ENCODE peak calls at places on chromosomes 6 and 20, in nine cellular contexts. Q is AG10803; E is amniotic stem cell; P is naive thymus-derived CD4-positive, alpha-beta T cell; T is neural crest cell; V is stimulated activated CD4-positive, alpha-beta T cell treated with anti-CD3 and anti-CD28 coated beads, Interleukin-15, amount 100 ng/mL, for 1 hour; G is IMR-90; D is WTC11; K is GM04503. A is an unnamed sample.

GRCh38 chr20:1945134-1945618 is 48.7 kb downstream of the PDYN start:
- DNase-seq in K (no peak), D (no peak), T (no peak), G (no peak), V (no peak), Q (peak; percentile 79), E (no peak), P (no peak), A (no peak)

GRCh38 chr6:45737331-45738056 is 278.2 kb downstream of the CLIC5 start:
- DNase-seq in Q (no peak), E (no peak), K (no peak), G (no peak), V (no peak), D (no peak), P (no peak), T (no peak), A (no peak)

GRCh38 chr6:27894839-27895762 is 17.1 kb downstream of the OR2B2 start:
- DNase-seq in K (no peak), T (peak; percentile 46), E (peak; percentile 83), D (no peak), P (peak; percentile 57), V (no peak), G (peak; percentile 88), Q (peak; percentile 82), A (peak; percentile 71)

GRCh38 chr6:27545271-27546046 is 72.6 kb upstream of the ZNF184 start:
- DNase-seq in Q (peak; percentile 33), K (no peak), P (peak; percentile 42), T (peak; percentile 28), G (peak; percentile 76), D (peak; percentile 92), V (peak; percentile 6), E (no peak), A (peak; percentile 74)

GRCh38 chr6:145530454-145530853 is 204.9 kb downstream of the EPM2A start:
- DNase-seq in P (no peak), D (no peak), E (no peak), K (no peak), Q (no peak), T (no peak), V (no peak), G (no peak), A (no peak)

GRCh38 chr6:46828939-46829338 is 35.8 kb downstream of the MEP1A start:
- DNase-seq in P (no peak), V (no peak), K (no peak), E (no peak), G (no peak), D (no peak), T (no peak), Q (no peak), A (no peak)

GRCh38 chr6:134878136-134878535 is 71.8 kb downstream of the ALDH8A1 start:
- DNase-seq in D (no peak), K (peak; percentile 31), P (no peak), T (no peak), E (no peak), G (no peak), Q (peak; percentile 59), V (no peak), A (no peak)

GRCh38 chr6:147285087-147285855 is 81.1 kb downstream of the STXBP5 start:
- DNase-seq in T (no peak), P (no peak), E (peak; percentile 26), G (peak; percentile 65), Q (peak; percentile 64), K (no peak), V (no peak), D (no peak), A (no peak)

GRCh38 chr6:85404497-85405174 is 45.2 kb upstream of the NT5E start:
- DNase-seq in E (peak; percentile 95), T (no peak), P (no peak), Q (peak; percentile 93), D (no peak), G (peak; percentile 95), V (no peak), K (peak; percentile 88), A (peak; percentile 97)

GRCh38 chr6:52672422-52673025 is 1.6 kb downstream of the TMEM14A start:
- DNase-seq in G (peak; percentile 45), Q (no peak), E (no peak), D (no peak), P (no peak), V (no peak), T (no peak), K (no peak), A (no peak)

GRCh38 chr6:14912226-14912625 is 333.6 kb upstream of the JARID2 start:
- DNase-seq in K (no peak), Q (no peak), D (no peak), G (no peak), T (no peak), V (no peak), E (no peak), P (no peak), A (no peak)

GRCh38 chr6:40328376-40328987 is 258.7 kb downstream of the LRFN2 start:
- DNase-seq in G (no peak), D (peak; percentile 84), T (no peak), P (peak; percentile 60), Q (no peak), K (no peak), E (no peak), V (peak; percentile 13), A (no peak)

GRCh38 chr6:12077021-12077420 is 64.9 kb downstream of the HIVEP1 start:
- DNase-seq in T (no peak), P (no peak), D (no peak), E (no peak), K (no peak), Q (no peak), G (no peak), V (no peak), A (no peak)

GRCh38 chr20:3563548-3564177 is 92.8 kb downstream of the ATRN start:
- DNase-seq in Q (peak; percentile 62), D (no peak), V (no peak), T (no peak), K (no peak), E (peak; percentile 41), G (peak; percentile 69), P (no peak), A (no peak)

GRCh38 chr6:145866449-145867401 is 52.1 kb upstream of the FBXO30 start:
- DNase-seq in T (no peak), Q (no peak), E (no peak), G (no peak), K (no peak), D (no peak), P (no peak), V (no peak), A (no peak)

GRCh38 chr6:73079611-73079955 is 145.7 kb downstream of the KHDC1L start:
- DNase-seq in Q (peak; percentile 66), D (no peak), T (no peak), G (peak; percentile 84), K (peak; percentile 51), P (no peak), V (no peak), E (no peak), A (peak; percentile 25)

GRCh38 chr20:54137115-54137514 is 36.7 kb downstream of the CYP24A1 start:
- DNase-seq in D (no peak), Q (no peak), T (no peak), K (no peak), G (no peak), V (no peak), P (no peak), E (no peak), A (no peak)

GRCh38 chr6:147043994-147044477 is 160.2 kb upstream of the STXBP5 start:
- DNase-seq in D (no peak), P (no peak), G (peak; percentile 45), E (no peak), T (no peak), K (no peak), Q (peak; percentile 15), V (no peak), A (no peak)